ENCODE peak calls at places on chromosomes 3 and 15, in nine cellular contexts. One of them, this sample, is unnamed.

GRCh38 chr15:58279654-58280053 is 141.5 kb downstream of the AQP9 start:
- DNase-seq in HTR-8/SVneo: no peak
- DNase-seq in HCEC 1CT: no peak
- DNase-seq in fibroblast of mammary gland: no peak
- DNase-seq in RPMI8226: no peak
- DNase-seq in NCI-H510A treated with DMSO at 0.1 percent for 48 hours: no peak
- DNase-seq in MM.1S: no peak
- DNase-seq in GM03348: no peak
- DNase-seq in fibroblast of gingiva: no peak
- DNase-seq in this sample: no peak

GRCh38 chr15:65377976-65378366 is at the start of gene IGDCC3:
- DNase-seq in HTR-8/SVneo: peak; percentile 48
- DNase-seq in fibroblast of gingiva: no peak
- DNase-seq in HCEC 1CT: no peak
- DNase-seq in NCI-H510A treated with DMSO at 0.1 percent for 48 hours: no peak
- DNase-seq in MM.1S: no peak
- DNase-seq in RPMI8226: no peak
- DNase-seq in GM03348: peak; percentile 33
- DNase-seq in fibroblast of mammary gland: no peak
- DNase-seq in this sample: peak; percentile 47

GRCh38 chr15:27456807-27457206 is 485.8 kb downstream of the GABRG3 start:
- DNase-seq in HCEC 1CT: no peak
- DNase-seq in fibroblast of mammary gland: no peak
- DNase-seq in RPMI8226: no peak
- DNase-seq in HTR-8/SVneo: no peak
- DNase-seq in NCI-H510A treated with DMSO at 0.1 percent for 48 hours: no peak
- DNase-seq in GM03348: no peak
- DNase-seq in MM.1S: no peak
- DNase-seq in fibroblast of gingiva: no peak
- DNase-seq in this sample: no peak

GRCh38 chr15:38129531-38130199 is 123.0 kb upstream of the SPRED1 start:
- DNase-seq in RPMI8226: peak; percentile 59
- DNase-seq in GM03348: peak; percentile 82
- DNase-seq in fibroblast of gingiva: peak; percentile 100
- DNase-seq in fibroblast of mammary gland: peak; percentile 100
- DNase-seq in MM.1S: peak; percentile 44
- DNase-seq in NCI-H510A treated with DMSO at 0.1 percent for 48 hours: no peak
- DNase-seq in HCEC 1CT: peak; percentile 100
- DNase-seq in HTR-8/SVneo: peak; percentile 9
- DNase-seq in this sample: peak; percentile 40

GRCh38 chr3:65837604-65838003 is 201.1 kb downstream of the MAGI1 start:
- DNase-seq in MM.1S: no peak
- DNase-seq in fibroblast of gingiva: no peak
- DNase-seq in RPMI8226: no peak
- DNase-seq in HCEC 1CT: no peak
- DNase-seq in NCI-H510A treated with DMSO at 0.1 percent for 48 hours: no peak
- DNase-seq in HTR-8/SVneo: no peak
- DNase-seq in fibroblast of mammary gland: no peak
- DNase-seq in GM03348: no peak
- DNase-seq in this sample: no peak

GRCh38 chr3:190697901-190698300 is 164.6 kb downstream of the GMNC start:
- DNase-seq in NCI-H510A treated with DMSO at 0.1 percent for 48 hours: no peak
- DNase-seq in MM.1S: no peak
- DNase-seq in GM03348: peak; percentile 51
- DNase-seq in HCEC 1CT: peak; percentile 60
- DNase-seq in RPMI8226: no peak
- DNase-seq in fibroblast of gingiva: peak; percentile 88
- DNase-seq in HTR-8/SVneo: no peak
- DNase-seq in fibroblast of mammary gland: peak; percentile 89
- DNase-seq in this sample: peak; percentile 43

GRCh38 chr3:127288921-127289645 is 1.2 kb upstream of the PRR20G start:
- DNase-seq in NCI-H510A treated with DMSO at 0.1 percent for 48 hours: no peak
- DNase-seq in HTR-8/SVneo: no peak
- DNase-seq in fibroblast of gingiva: no peak
- DNase-seq in RPMI8226: peak; percentile 9
- DNase-seq in MM.1S: no peak
- DNase-seq in HCEC 1CT: no peak
- DNase-seq in fibroblast of mammary gland: no peak
- DNase-seq in GM03348: no peak
- DNase-seq in this sample: no peak

GRCh38 chr3:55180936-55181535 is 253.2 kb upstream of the LRTM1 start:
- DNase-seq in HCEC 1CT: peak; percentile 71
- DNase-seq in NCI-H510A treated with DMSO at 0.1 percent for 48 hours: peak; percentile 12
- DNase-seq in GM03348: peak; percentile 45
- DNase-seq in RPMI8226: peak; percentile 59
- DNase-seq in MM.1S: peak; percentile 57
- DNase-seq in fibroblast of gingiva: peak; percentile 53
- DNase-seq in HTR-8/SVneo: no peak
- DNase-seq in fibroblast of mammary gland: peak; percentile 76
- DNase-seq in this sample: peak; percentile 30

GRCh38 chr15:43769584-43770228 is 7.1 kb downstream of the ELL3 start:
- DNase-seq in NCI-H510A treated with DMSO at 0.1 percent for 48 hours: peak; percentile 34
- DNase-seq in HTR-8/SVneo: peak; percentile 54
- DNase-seq in HCEC 1CT: peak; percentile 65
- DNase-seq in GM03348: peak; percentile 80
- DNase-seq in fibroblast of gingiva: peak; percentile 54
- DNase-seq in RPMI8226: peak; percentile 52
- DNase-seq in fibroblast of mammary gland: peak; percentile 68
- DNase-seq in MM.1S: peak; percentile 46
- DNase-seq in this sample: peak; percentile 53

GRCh38 chr15:48352474-48353072 is 21.3 kb downstream of the DUT start:
- DNase-seq in HTR-8/SVneo: peak; percentile 64
- DNase-seq in GM03348: no peak
- DNase-seq in NCI-H510A treated with DMSO at 0.1 percent for 48 hours: peak; percentile 38
- DNase-seq in fibroblast of gingiva: peak; percentile 42
- DNase-seq in HCEC 1CT: peak; percentile 67
- DNase-seq in MM.1S: peak; percentile 84
- DNase-seq in fibroblast of mammary gland: peak; percentile 80
- DNase-seq in RPMI8226: peak; percentile 86
- DNase-seq in this sample: peak; percentile 65

GRCh38 chr3:51391566-51392300 is 648 bp downstream of the RBM15B start:
- DNase-seq in HCEC 1CT: peak; percentile 22
- DNase-seq in RPMI8226: peak; percentile 44
- DNase-seq in HTR-8/SVneo: no peak
- DNase-seq in GM03348: peak; percentile 53
- DNase-seq in MM.1S: peak; percentile 49
- DNase-seq in NCI-H510A treated with DMSO at 0.1 percent for 48 hours: no peak
- DNase-seq in fibroblast of gingiva: peak; percentile 27
- DNase-seq in fibroblast of mammary gland: peak; percentile 28
- DNase-seq in this sample: peak; percentile 23

GRCh38 chr15:57565326-57565725 is 26.4 kb upstream of the MYZAP start:
- DNase-seq in fibroblast of gingiva: no peak
- DNase-seq in NCI-H510A treated with DMSO at 0.1 percent for 48 hours: peak; percentile 28
- DNase-seq in HTR-8/SVneo: no peak
- DNase-seq in MM.1S: no peak
- DNase-seq in RPMI8226: no peak
- DNase-seq in GM03348: no peak
- DNase-seq in HCEC 1CT: no peak
- DNase-seq in fibroblast of mammary gland: no peak
- DNase-seq in this sample: no peak

GRCh38 chr3:47433796-47434195 is 41.9 kb downstream of the SCAP start:
- DNase-seq in fibroblast of gingiva: no peak
- DNase-seq in HTR-8/SVneo: no peak
- DNase-seq in NCI-H510A treated with DMSO at 0.1 percent for 48 hours: no peak
- DNase-seq in fibroblast of mammary gland: no peak
- DNase-seq in HCEC 1CT: no peak
- DNase-seq in MM.1S: no peak
- DNase-seq in RPMI8226: no peak
- DNase-seq in GM03348: no peak
- DNase-seq in this sample: no peak

GRCh38 chr15:75647370-75648155 is at the start of gene SNX33:
- DNase-seq in HCEC 1CT: peak; percentile 83
- DNase-seq in fibroblast of mammary gland: peak; percentile 87
- DNase-seq in MM.1S: peak; percentile 25
- DNase-seq in RPMI8226: peak; percentile 81
- DNase-seq in GM03348: peak; percentile 92
- DNase-seq in NCI-H510A treated with DMSO at 0.1 percent for 48 hours: peak; percentile 57
- DNase-seq in fibroblast of gingiva: peak; percentile 91
- DNase-seq in HTR-8/SVneo: peak; percentile 66
- DNase-seq in this sample: peak; percentile 81